ENCODE peak calls at places on chromosomes 12 and 14, in six cellular contexts. V, F, A, W, C and G are unnamed samples.

GRCh38 chr12:85057370-85057963 is 21.3 kb downstream of the LRRIQ1 start:
- DNase-seq in F (peak), A (peak), W (peak), C (peak), V (peak), G (peak)

GRCh38 chr12:130162267-130162666 is at the start of gene FZD10:
- DNase-seq in C (peak), W (peak), F (peak), V (no peak), A (peak), G (no peak)

GRCh38 chr14:59897757-59898383 is 22.1 kb upstream of the LRRC9 start:
- DNase-seq in A (no peak), F (peak), C (no peak), W (no peak), V (no peak), G (peak)

GRCh38 chr14:103298620-103299019 is 35.4 kb upstream of the EIF5 start:
- DNase-seq in C (no peak), A (no peak), F (no peak), W (peak), V (no peak), G (no peak)

GRCh38 chr14:73026243-73026844 is 562 bp downstream of the ZFYVE1 start:
- DNase-seq in C (no peak), A (no peak), W (no peak), F (no peak), V (no peak), G (no peak)

GRCh38 chr12:52211716-52212585 is 20.1 kb upstream of the KRT80 start:
- DNase-seq in W (no peak), F (no peak), C (no peak), A (no peak), V (no peak), G (no peak)

GRCh38 chr12:117441751-117442150 is 80.3 kb upstream of the NOS1 start:
- DNase-seq in C (no peak), W (no peak), F (peak), A (no peak), V (no peak), G (no peak)

GRCh38 chr12:14871886-14872285 is 13.8 kb downstream of the MGP start:
- DNase-seq in C (no peak), F (no peak), W (no peak), V (no peak), A (no peak), G (no peak)

GRCh38 chr14:65302571-65303184 is 109.9 kb upstream of the FUT8 start:
- DNase-seq in V (no peak), F (no peak), C (no peak), A (no peak), W (no peak), G (no peak)

GRCh38 chr14:96081767-96082400 is 42.7 kb downstream of the C14orf132 start:
- DNase-seq in F (no peak), A (no peak), C (no peak), V (no peak), W (no peak), G (no peak)

GRCh38 chr12:112537710-112538396 is 119.1 kb downstream of the PTPN11 start:
- DNase-seq in A (no peak), C (peak), W (no peak), V (peak), F (peak), G (peak)

GRCh38 chr12:52316290-52316689 is 4.9 kb downstream of the KRT83 start:
- DNase-seq in V (no peak), F (peak), A (no peak), W (no peak), C (no peak), G (no peak)

GRCh38 chr14:101965145-101965531 is 765 bp downstream of the DYNC1H1 start:
- DNase-seq in W (peak), F (peak), V (peak), C (peak), A (peak), G (peak)

GRCh38 chr14:104973215-104974145 is 4.7 kb downstream of the AHNAK2 start:
- DNase-seq in V (peak), W (no peak), A (no peak), F (peak), C (peak), G (peak)

GRCh38 chr14:83379371-83379770 is 1845.7 kb upstream of the SEL1L start:
- DNase-seq in C (peak), W (no peak), A (no peak), F (no peak), V (peak), G (no peak)

GRCh38 chr14:60650382-60650961 is 1.2 kb upstream of the SIX1 start:
- DNase-seq in C (no peak), A (peak), W (no peak), V (peak), F (no peak), G (no peak)

GRCh38 chr12:2244013-2244861 is 191.4 kb downstream of the CACNA1C start:
- DNase-seq in V (peak), F (peak), A (peak), C (peak), W (no peak), G (peak)

GRCh38 chr12:120286768-120287490 is 4.8 kb downstream of the RNU4-2 start:
- DNase-seq in C (no peak), V (no peak), W (no peak), F (no peak), A (no peak), G (peak)

GRCh38 chr14:73149753-73150152 is 13.4 kb downstream of the PSEN1 start:
- DNase-seq in V (peak), F (no peak), C (peak), A (no peak), W (no peak), G (peak)

GRCh38 chr14:20662968-20663731 is 21.2 kb upstream of the RNASE4 start:
- DNase-seq in W (peak), C (peak), A (peak), V (peak), F (peak), G (peak)

GRCh38 chr14:31611778-31612433 is 50.7 kb downstream of the NUBPL start:
- DNase-seq in C (no peak), A (no peak), W (no peak), V (no peak), F (no peak), G (no peak)

GRCh38 chr14:31613188-31613587 is 52.0 kb downstream of the NUBPL start:
- DNase-seq in V (no peak), W (no peak), F (no peak), C (no peak), A (no peak), G (no peak)
- H3K18ac ChIP-seq in V (no peak), W (no peak), F (no peak), C (no peak), A (no peak), G (no peak)

DNA sequence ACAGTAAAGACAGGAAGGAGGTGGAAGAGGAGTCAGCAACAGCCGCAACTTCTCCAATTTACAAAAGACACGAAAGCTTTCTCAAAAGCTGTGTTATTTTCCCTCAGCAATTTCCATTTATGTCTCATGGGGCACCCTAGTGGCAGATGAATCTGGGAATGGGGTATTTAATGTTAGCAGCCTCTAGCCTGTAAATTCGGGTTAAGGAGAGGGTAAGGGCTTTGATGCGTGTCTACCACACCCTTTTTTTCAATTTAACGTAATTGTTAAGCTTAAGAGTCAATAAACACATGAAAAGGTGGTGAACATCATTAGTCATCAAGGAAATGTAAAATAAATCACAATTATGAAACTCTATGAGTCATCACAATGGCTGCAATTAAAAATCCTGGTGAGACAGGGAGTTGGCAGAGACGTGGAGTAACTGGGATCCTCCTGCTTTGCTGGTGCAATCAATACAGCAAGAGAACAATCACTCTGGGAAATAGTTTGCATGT is 986.4 kb downstream of the AACS start:
- DNase-seq in W (no peak), F (no peak), C (no peak), A (no peak), V (no peak), G (peak)
- H3K14ac ChIP-seq in W (no peak), F (no peak), C (no peak), A (no peak), V (no peak), G (no peak)

GRCh38 chr12:122206111-122206881 is 2.8 kb downstream of the B3GNT4 start:
- DNase-seq in V (no peak), F (no peak), C (no peak), W (no peak), A (no peak), G (no peak)

GRCh38 chr12:122203301-122203967 is at the start of gene B3GNT4:
- DNase-seq in A (no peak), C (peak), F (peak), W (peak), V (peak), G (peak)

GRCh38 chr12:122204829-122205589 is 1.5 kb downstream of the B3GNT4 start:
- DNase-seq in C (no peak), A (no peak), W (no peak), F (no peak), V (no peak), G (no peak)

GRCh38 chr12:122205590-122205925 is 2.0 kb downstream of the B3GNT4 start:
- DNase-seq in C (no peak), F (no peak), A (no peak), V (no peak), W (no peak), G (no peak)

DNA sequence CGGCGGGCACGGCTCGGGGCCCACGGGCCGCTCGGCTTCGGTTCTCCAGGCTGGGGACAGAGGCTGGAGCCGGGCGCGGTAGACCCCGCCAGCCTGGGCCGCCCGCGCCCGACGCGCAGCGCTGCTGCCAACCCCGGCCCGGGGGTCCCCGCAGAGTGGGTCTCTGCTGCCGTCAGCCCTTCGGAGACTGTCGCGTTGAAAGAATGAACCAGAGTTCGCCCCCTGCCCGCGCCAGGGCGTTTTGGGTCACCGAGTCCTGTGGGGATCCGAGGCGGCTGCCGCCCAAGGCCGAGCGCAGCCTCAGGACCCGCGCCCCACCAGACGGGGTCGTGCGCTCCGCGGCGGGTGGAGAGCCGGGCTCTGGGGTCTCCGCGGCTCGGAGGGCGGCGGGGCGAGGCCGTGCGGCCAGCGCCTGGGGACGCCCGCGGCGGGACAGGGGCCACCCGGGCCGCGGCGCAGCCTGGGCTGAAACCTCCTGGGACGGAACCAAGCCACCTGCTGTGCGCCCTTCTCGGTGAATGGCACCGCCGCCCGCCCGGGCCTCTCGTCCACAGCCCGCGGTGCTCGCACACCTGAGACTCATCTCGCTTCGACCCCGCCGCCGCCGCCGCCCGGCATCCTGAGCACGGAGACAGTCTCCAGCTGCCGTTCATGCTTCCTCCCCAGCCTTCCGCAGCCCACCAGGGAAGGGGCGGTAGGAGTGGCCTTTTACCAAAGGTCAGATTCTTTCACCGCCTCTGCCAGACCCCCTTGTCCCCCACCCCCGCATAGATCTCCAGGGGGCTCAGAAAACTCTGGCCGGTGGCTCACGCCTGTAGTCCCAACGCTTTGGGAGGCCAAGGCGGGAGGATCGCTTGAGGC is 689 bp downstream of the B3GNT4 start:
- DNase-seq in F (no peak), W (peak), C (no peak), V (no peak), A (no peak), G (no peak)
- H3K18ac ChIP-seq in F (no peak), W (peak), C (no peak), V (no peak), A (peak), G (no peak)

DNA sequence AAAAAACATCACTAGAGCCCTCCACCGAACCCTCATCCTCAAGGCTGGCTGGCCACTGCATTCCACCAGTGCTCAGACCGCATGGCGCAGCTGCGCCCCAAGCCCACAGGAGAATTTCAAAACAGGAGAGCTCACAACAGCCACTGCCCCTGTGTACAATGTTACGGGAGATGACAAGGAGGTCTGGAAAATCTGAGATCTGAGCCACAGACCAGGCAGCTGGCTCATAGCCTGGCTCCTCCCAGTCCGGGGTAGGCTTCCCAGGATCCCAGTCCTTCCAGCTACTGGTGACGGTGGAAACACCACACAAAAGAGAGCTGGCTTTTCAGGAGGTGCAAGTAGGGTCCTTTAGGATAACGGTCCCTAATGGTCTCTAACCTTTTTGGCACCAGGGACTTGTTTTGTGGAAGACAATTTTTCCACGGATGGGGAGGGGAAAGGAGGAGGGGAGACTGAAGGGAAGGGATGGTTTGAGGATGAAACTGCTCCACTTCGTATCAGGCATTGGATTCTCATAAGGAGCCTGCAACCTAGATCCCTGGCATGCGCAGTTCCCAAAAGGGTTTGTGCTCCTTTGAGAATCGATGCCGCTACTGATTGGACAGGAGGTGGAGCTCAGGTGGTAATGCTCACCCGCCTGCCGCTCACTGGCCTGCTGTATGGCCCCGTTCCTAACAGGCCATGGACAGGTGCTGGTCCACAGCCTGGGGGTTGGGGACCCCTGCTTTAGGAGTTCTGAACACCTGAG is 23.0 kb upstream of the NRDE2 start:
- DNase-seq in W (no peak), C (no peak), V (no peak), A (no peak), F (no peak), G (no peak)
- H3K14ac ChIP-seq in W (no peak), C (no peak), V (no peak), A (no peak), F (no peak), G (no peak)

DNA sequence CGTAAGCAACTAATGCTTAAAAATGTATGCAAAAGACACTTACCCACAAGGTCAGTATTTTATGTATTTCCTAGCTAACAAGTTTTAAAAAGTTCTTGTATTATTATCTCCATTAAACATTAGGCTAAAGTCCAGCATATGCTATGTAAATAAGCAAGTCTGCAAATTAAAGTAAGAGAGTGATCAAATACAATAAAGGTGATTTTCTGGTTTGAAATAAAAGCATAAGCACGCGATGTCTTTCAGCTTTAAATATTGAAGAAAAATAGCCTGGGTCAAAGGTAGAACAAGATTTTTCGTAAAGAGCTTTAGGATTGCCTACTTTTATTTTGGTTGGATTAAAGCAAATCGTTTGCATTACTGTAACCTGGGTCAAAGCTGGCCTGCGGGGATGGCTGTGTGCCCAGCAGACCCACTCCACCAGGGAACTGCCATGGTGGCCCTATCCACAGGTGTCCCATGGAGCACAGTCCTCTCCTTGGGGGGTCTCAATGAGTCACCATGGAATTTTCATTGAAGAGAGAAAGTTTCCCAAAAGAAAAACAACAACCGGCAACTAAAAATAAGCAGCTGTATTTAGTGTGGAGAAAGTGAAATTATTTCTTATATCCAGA is 12.9 kb upstream of the LRIG3 start:
- DNase-seq in W (no peak), A (no peak), C (no peak), V (no peak), F (no peak), G (no peak)
- H3K18ac ChIP-seq in W (no peak), A (no peak), C (no peak), V (no peak), F (no peak), G (no peak)

DNA sequence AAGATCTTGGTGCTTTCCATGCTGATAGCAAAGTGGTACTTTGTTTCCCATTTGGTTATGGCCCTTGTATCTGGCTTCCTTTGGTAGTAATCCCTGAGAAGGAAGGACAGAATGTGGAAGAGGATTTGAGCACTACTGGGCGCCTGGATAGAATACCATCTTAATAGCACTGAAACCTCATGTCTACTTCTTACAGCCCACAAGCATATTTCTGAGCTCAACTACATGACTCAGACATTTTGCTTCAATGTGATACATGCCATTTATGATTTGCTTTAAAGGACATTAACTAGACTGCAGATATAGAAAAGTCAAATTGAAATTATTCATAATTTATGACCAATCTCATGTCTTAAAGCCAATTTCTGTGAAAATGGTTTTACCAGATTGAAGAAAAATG is 80.4 kb downstream of the LIN7A start:
- DNase-seq in F (no peak), C (no peak), V (peak), A (no peak), W (no peak), G (no peak)
- H3K14ac ChIP-seq in F (no peak), C (no peak), V (no peak), A (no peak), W (no peak), G (no peak)

GRCh38 chr14:99572173-99572999 is 31.6 kb downstream of the CCDC85C start:
- DNase-seq in A (no peak), V (no peak), C (no peak), F (no peak), W (no peak), G (peak)
- H3K18ac ChIP-seq in A (peak), V (no peak), C (no peak), F (no peak), W (peak), G (peak)

GRCh38 chr12:13042666-13043230 is 1.4 kb upstream of the FAM234B start:
- DNase-seq in A (no peak), W (no peak), V (no peak), C (no peak), F (no peak), G (peak)
- H3K14ac ChIP-seq in A (no peak), W (no peak), V (no peak), C (no peak), F (no peak), G (no peak)

DNA sequence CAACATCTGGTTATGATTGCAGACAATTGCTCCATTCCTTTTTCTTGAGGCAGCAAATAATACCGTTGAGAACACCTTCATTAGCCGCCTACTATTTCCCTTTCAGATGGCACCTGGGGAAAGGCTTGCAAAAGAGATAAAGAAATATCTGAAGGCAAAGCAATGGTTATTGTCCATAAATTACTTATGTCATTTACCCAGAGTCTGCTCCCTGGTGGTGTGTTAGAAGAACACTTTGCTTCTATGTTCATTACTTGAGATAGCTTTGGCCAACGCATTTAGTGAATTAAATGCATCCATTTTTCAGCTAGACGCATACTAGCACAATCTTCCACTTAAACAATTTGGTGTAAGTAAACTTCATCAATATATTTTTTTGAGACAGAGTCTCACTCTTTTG is 377.7 kb downstream of the KCNH5 start:
- DNase-seq in V (peak), W (no peak), C (no peak), F (no peak), A (no peak), G (peak)
- H3K18ac ChIP-seq in V (no peak), W (no peak), C (no peak), F (no peak), A (no peak), G (no peak)

DNA sequence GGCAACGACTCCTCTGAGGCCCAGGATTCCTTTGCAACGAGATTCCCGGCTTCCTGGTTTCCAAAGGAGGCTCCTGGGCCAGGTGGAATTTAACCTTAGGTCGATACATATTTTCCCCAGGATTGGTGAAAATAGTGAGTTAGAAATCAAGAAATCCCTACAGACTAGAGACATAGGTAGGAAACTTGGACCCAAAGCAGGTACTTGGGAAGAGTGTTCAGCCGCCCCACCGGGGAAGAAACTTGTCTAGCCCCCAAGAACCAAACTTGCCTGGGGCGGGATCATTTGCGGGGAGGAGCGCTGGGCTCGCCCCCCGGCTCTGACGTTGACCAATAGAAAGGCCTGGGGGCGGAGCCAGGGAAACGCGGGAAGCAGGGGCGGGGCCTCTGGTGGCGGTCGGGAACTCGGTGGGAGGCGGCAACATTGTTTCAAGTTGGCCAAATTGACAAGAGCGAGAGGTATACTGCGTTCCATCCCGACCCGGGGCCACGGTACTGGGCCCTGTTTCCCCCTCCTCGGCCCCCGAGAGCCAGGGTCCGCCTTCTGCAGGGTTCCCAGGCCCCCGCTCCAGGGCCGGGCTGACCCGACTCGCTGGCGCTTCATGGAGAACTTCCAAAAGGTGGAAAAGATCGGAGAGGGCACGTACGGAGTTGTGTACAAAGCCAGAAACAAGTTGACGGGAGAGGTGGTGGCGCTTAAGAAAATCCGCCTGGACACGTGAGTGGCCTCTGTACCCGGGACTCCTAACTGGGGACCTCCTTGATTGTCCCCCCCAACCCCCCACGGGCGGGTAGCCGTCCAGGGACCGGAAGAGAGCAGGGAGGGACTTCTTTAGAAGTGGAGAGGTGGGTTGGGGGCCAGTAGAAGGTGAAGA is at the start of gene CDK2:
- DNase-seq in V (peak), C (peak), W (peak), F (peak), A (peak), G (peak)
- H3K14ac ChIP-seq in V (peak), C (no peak), W (no peak), F (no peak), A (no peak), G (peak)